ENCODE peak calls at places on chromosomes 1 and 21, in nine cellular contexts. One of them, this sample, is unnamed.

GRCh38 chr1:45654540-45655280 is 30.9 kb upstream of the CCDC17 start:
- DNase-seq in stomach: no peak
- DNase-seq in GM12878: no peak
- DNase-seq in K562: no peak
- DNase-seq in HCT116: no peak
- DNase-seq in suprapubic skin: no peak
- DNase-seq in upper lobe of left lung: no peak
- DNase-seq in H1: no peak
- DNase-seq in HepG2: no peak
- DNase-seq in this sample: no peak

GRCh38 chr1:50774759-50775351 is 185.2 kb downstream of the FAF1 start:
- DNase-seq in suprapubic skin: no peak
- DNase-seq in stomach: no peak
- DNase-seq in HepG2: peak
- DNase-seq in upper lobe of left lung: no peak
- DNase-seq in GM12878: peak
- DNase-seq in H1: no peak
- DNase-seq in HCT116: peak
- DNase-seq in K562: peak
- DNase-seq in this sample: no peak

GRCh38 chr21:32770514-32771133 is 931 bp downstream of the PAXBP1 start:
- DNase-seq in HepG2: peak
- DNase-seq in HCT116: no peak
- DNase-seq in upper lobe of left lung: no peak
- DNase-seq in GM12878: no peak
- DNase-seq in H1: no peak
- DNase-seq in suprapubic skin: no peak
- DNase-seq in stomach: no peak
- DNase-seq in K562: no peak
- DNase-seq in this sample: peak

GRCh38 chr1:118257946-118258345 is 72.9 kb upstream of the SPAG17 start:
- DNase-seq in HepG2: no peak
- DNase-seq in GM12878: no peak
- DNase-seq in stomach: no peak
- DNase-seq in suprapubic skin: no peak
- DNase-seq in HCT116: no peak
- DNase-seq in K562: no peak
- DNase-seq in H1: no peak
- DNase-seq in upper lobe of left lung: no peak
- DNase-seq in this sample: no peak

GRCh38 chr1:208189183-208189582 is 55.0 kb downstream of the PLXNA2 start:
- DNase-seq in stomach: no peak
- DNase-seq in K562: peak
- DNase-seq in HepG2: no peak
- DNase-seq in H1: no peak
- DNase-seq in suprapubic skin: no peak
- DNase-seq in GM12878: peak
- DNase-seq in HCT116: no peak
- DNase-seq in upper lobe of left lung: no peak
- DNase-seq in this sample: no peak

GRCh38 chr1:23559985-23560755 is 869 bp upstream of the ID3 start:
- DNase-seq in GM12878: no peak
- DNase-seq in K562: no peak
- DNase-seq in HCT116: no peak
- DNase-seq in H1: no peak
- DNase-seq in HepG2: no peak
- DNase-seq in stomach: no peak
- DNase-seq in suprapubic skin: peak
- DNase-seq in upper lobe of left lung: no peak
- DNase-seq in this sample: no peak

GRCh38 chr1:75630004-75630403 is 19.1 kb upstream of the SLC44A5 start:
- DNase-seq in H1: peak
- DNase-seq in HCT116: no peak
- DNase-seq in GM12878: no peak
- DNase-seq in suprapubic skin: no peak
- DNase-seq in K562: no peak
- DNase-seq in stomach: no peak
- DNase-seq in upper lobe of left lung: no peak
- DNase-seq in HepG2: no peak
- DNase-seq in this sample: no peak

GRCh38 chr1:47209725-47210330 is 20.0 kb upstream of the PDZK1IP1 start:
- DNase-seq in HepG2: no peak
- DNase-seq in upper lobe of left lung: no peak
- DNase-seq in GM12878: no peak
- DNase-seq in H1: no peak
- DNase-seq in K562: no peak
- DNase-seq in stomach: no peak
- DNase-seq in suprapubic skin: no peak
- DNase-seq in HCT116: no peak
- DNase-seq in this sample: no peak

GRCh38 chr1:226628624-226629155 is 80.1 kb downstream of the STUM start:
- DNase-seq in K562: no peak
- DNase-seq in GM12878: no peak
- DNase-seq in H1: no peak
- DNase-seq in suprapubic skin: peak
- DNase-seq in HCT116: no peak
- DNase-seq in HepG2: no peak
- DNase-seq in upper lobe of left lung: no peak
- DNase-seq in stomach: peak
- DNase-seq in this sample: no peak

GRCh38 chr1:24027838-24028468 is 47.8 kb upstream of the SRSF10 start:
- DNase-seq in GM12878: peak
- DNase-seq in upper lobe of left lung: no peak
- DNase-seq in HepG2: peak
- DNase-seq in K562: no peak
- DNase-seq in stomach: no peak
- DNase-seq in H1: no peak
- DNase-seq in HCT116: no peak
- DNase-seq in suprapubic skin: no peak
- DNase-seq in this sample: no peak

GRCh38 chr1:12296623-12297022 is 66.8 kb downstream of the VPS13D start:
- DNase-seq in GM12878: peak
- DNase-seq in upper lobe of left lung: no peak
- DNase-seq in suprapubic skin: no peak
- DNase-seq in HepG2: no peak
- DNase-seq in H1: no peak
- DNase-seq in stomach: no peak
- DNase-seq in HCT116: no peak
- DNase-seq in K562: no peak
- DNase-seq in this sample: no peak

GRCh38 chr1:9143250-9143649 is 14.3 kb upstream of the GPR157 start:
- DNase-seq in stomach: no peak
- DNase-seq in GM12878: no peak
- DNase-seq in upper lobe of left lung: no peak
- DNase-seq in H1: no peak
- DNase-seq in HepG2: no peak
- DNase-seq in suprapubic skin: no peak
- DNase-seq in HCT116: no peak
- DNase-seq in K562: no peak
- DNase-seq in this sample: peak

GRCh38 chr1:31376374-31377134 is 3.7 kb upstream of the FABP3 start:
- DNase-seq in GM12878: no peak
- DNase-seq in suprapubic skin: no peak
- DNase-seq in stomach: no peak
- DNase-seq in upper lobe of left lung: no peak
- DNase-seq in HepG2: peak
- DNase-seq in H1: no peak
- DNase-seq in K562: peak
- DNase-seq in HCT116: no peak
- DNase-seq in this sample: no peak

GRCh38 chr1:100861379-100861778 is 33.3 kb downstream of the EXTL2 start:
- DNase-seq in HepG2: no peak
- DNase-seq in GM12878: no peak
- DNase-seq in K562: no peak
- DNase-seq in stomach: no peak
- DNase-seq in H1: no peak
- DNase-seq in HCT116: no peak
- DNase-seq in suprapubic skin: no peak
- DNase-seq in upper lobe of left lung: no peak
- DNase-seq in this sample: no peak

GRCh38 chr1:6497215-6497866 is 5.9 kb upstream of the PLEKHG5 start:
- DNase-seq in K562: peak
- DNase-seq in H1: no peak
- DNase-seq in HCT116: no peak
- DNase-seq in stomach: peak
- DNase-seq in suprapubic skin: no peak
- DNase-seq in upper lobe of left lung: peak
- DNase-seq in GM12878: no peak
- DNase-seq in HepG2: no peak
- DNase-seq in this sample: no peak

GRCh38 chr1:90220496-90220895 is 225.6 kb downstream of the ZNF326 start:
- DNase-seq in stomach: no peak
- DNase-seq in GM12878: no peak
- DNase-seq in upper lobe of left lung: no peak
- DNase-seq in HepG2: no peak
- DNase-seq in HCT116: no peak
- DNase-seq in K562: no peak
- DNase-seq in H1: no peak
- DNase-seq in suprapubic skin: no peak
- DNase-seq in this sample: no peak
- H3K4me3 ChIP-seq in stomach: no peak
- H3K4me3 ChIP-seq in GM12878: no peak
- H3K4me3 ChIP-seq in upper lobe of left lung: no peak
- H3K4me3 ChIP-seq in HepG2: no peak
- H3K4me3 ChIP-seq in HCT116: no peak
- H3K4me3 ChIP-seq in K562: no peak
- H3K4me3 ChIP-seq in H1: peak
- H3K4me3 ChIP-seq in suprapubic skin: no peak
- H3K4me3 ChIP-seq in this sample: no peak

DNA sequence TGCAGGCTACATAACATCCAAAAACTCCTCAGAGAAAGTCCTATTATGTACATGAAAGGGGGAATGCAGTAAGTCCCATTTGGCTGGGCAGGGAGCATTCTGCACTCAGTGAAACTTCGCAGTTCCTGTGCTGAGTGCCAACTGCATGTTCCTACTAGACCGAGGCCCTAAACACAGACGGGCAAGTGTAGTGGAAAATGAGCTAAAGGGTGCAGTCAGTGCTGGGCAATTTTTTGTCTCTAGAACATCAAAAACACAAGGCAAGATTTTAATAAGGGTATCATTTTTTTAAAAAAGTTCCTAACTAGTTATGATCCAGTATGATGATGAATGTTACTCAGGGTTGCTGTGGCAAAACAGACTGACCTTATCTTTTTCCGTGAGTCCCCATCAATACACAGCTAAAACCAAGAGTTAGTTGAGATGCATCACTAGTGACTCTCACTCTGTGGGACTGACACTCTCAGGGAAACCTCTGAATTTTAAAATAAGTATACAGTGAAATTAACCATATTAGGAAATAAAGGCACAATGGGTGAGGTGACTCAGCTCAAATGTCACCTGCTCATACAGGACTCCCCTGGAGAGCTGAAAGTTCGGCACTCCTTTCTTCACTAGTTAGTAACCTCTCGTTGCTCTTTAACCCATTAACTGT is 91.5 kb downstream of the NIBAN1 start:
- DNase-seq in upper lobe of left lung: no peak
- DNase-seq in suprapubic skin: no peak
- DNase-seq in stomach: peak
- DNase-seq in HCT116: no peak
- DNase-seq in GM12878: no peak
- DNase-seq in H1: no peak
- DNase-seq in HepG2: no peak
- DNase-seq in K562: no peak
- DNase-seq in this sample: no peak
- TF ChIP-seq POLR2AphosphoS5 in upper lobe of left lung: no peak
- TF ChIP-seq POLR2AphosphoS5 in suprapubic skin: no peak
- TF ChIP-seq POLR2AphosphoS5 in stomach: no peak
- TF ChIP-seq POLR2AphosphoS5 in HCT116: no peak
- TF ChIP-seq POLR2AphosphoS5 in GM12878: no peak
- TF ChIP-seq POLR2AphosphoS5 in H1: peak
- TF ChIP-seq POLR2AphosphoS5 in HepG2: no peak
- TF ChIP-seq POLR2AphosphoS5 in K562: no peak
- TF ChIP-seq POLR2AphosphoS5 in this sample: peak

GRCh38 chr1:244451539-244451950 is at the start of gene ADSS2:
- DNase-seq in H1: no peak
- DNase-seq in HCT116: no peak
- DNase-seq in upper lobe of left lung: no peak
- DNase-seq in stomach: peak
- DNase-seq in HepG2: no peak
- DNase-seq in suprapubic skin: no peak
- DNase-seq in K562: no peak
- DNase-seq in GM12878: no peak
- DNase-seq in this sample: no peak
- TF ChIP-seq POLR2A in H1: peak
- TF ChIP-seq POLR2A in HCT116: peak
- TF ChIP-seq POLR2A in upper lobe of left lung: peak
- TF ChIP-seq POLR2A in stomach: peak
- TF ChIP-seq POLR2A in HepG2: peak
- TF ChIP-seq POLR2A in suprapubic skin: peak
- TF ChIP-seq POLR2A in K562: peak
- TF ChIP-seq POLR2A in GM12878: peak
- TF ChIP-seq POLR2A in this sample: peak

GRCh38 chr1:224183591-224184312 is 712 bp downstream of the DEGS1 start:
- DNase-seq in GM12878: no peak
- DNase-seq in suprapubic skin: peak
- DNase-seq in HepG2: peak
- DNase-seq in K562: peak
- DNase-seq in H1: peak
- DNase-seq in stomach: peak
- DNase-seq in HCT116: no peak
- DNase-seq in upper lobe of left lung: peak
- DNase-seq in this sample: peak

GRCh38 chr1:224188286-224188685 is 5.2 kb downstream of the DEGS1 start:
- DNase-seq in H1: no peak
- DNase-seq in HepG2: no peak
- DNase-seq in GM12878: no peak
- DNase-seq in K562: no peak
- DNase-seq in suprapubic skin: no peak
- DNase-seq in stomach: no peak
- DNase-seq in upper lobe of left lung: no peak
- DNase-seq in HCT116: no peak
- DNase-seq in this sample: no peak

GRCh38 chr1:224182866-224183590 is at the start of gene DEGS1:
- DNase-seq in HepG2: peak
- DNase-seq in K562: peak
- DNase-seq in GM12878: no peak
- DNase-seq in H1: peak
- DNase-seq in suprapubic skin: peak
- DNase-seq in upper lobe of left lung: peak
- DNase-seq in stomach: peak
- DNase-seq in HCT116: peak
- DNase-seq in this sample: peak

GRCh38 chr1:224182057-224182865 is 779 bp upstream of the DEGS1 start:
- DNase-seq in HepG2: no peak
- DNase-seq in stomach: peak
- DNase-seq in GM12878: peak
- DNase-seq in H1: no peak
- DNase-seq in suprapubic skin: peak
- DNase-seq in HCT116: no peak
- DNase-seq in upper lobe of left lung: no peak
- DNase-seq in K562: no peak
- DNase-seq in this sample: no peak

DNA sequence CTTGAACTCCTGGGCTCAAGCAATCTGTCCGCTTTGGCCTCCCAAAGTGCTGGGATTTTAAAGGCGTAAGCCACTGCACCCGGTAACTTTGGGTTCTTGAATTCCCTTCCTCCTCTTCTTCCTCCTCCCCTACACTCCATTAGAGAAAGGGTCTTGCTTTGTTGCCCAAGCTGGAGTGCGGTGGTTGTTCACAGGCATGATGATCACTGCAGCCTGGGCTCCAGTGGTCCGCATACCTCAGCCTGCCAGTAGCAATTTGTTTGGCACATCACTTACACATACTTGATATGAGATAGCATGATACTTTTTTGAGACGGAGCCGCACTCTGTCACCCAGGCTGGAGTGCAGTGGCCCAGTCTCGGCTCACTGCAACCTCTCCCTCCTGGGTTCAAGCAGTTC is 2.2 kb downstream of the DEGS1 start:
- DNase-seq in HCT116: no peak
- DNase-seq in GM12878: no peak
- DNase-seq in upper lobe of left lung: no peak
- DNase-seq in H1: no peak
- DNase-seq in HepG2: no peak
- DNase-seq in K562: no peak
- DNase-seq in suprapubic skin: peak
- DNase-seq in stomach: no peak
- DNase-seq in this sample: no peak
- H3K4me3 ChIP-seq in HCT116: no peak
- H3K4me3 ChIP-seq in GM12878: peak
- H3K4me3 ChIP-seq in upper lobe of left lung: no peak
- H3K4me3 ChIP-seq in H1: no peak
- H3K4me3 ChIP-seq in HepG2: no peak
- H3K4me3 ChIP-seq in K562: peak
- H3K4me3 ChIP-seq in suprapubic skin: peak
- H3K4me3 ChIP-seq in stomach: no peak
- H3K4me3 ChIP-seq in this sample: no peak

This sample was measured in breast epithelium.